ENCODE peak calls at places on chromosomes 5 and 9, in five cellular contexts. L, K, O, G and H are unnamed samples.

GRCh38 chr9:131851414-131851813 is 111.5 kb upstream of the RAPGEF1 start:
- DNase-seq in L (no peak), K (no peak), O (no peak), G (no peak), H (no peak)

GRCh38 chr9:110255064-110255416 is 1.3 kb downstream of the TXN start:
- DNase-seq in L (no peak), K (no peak), O (no peak), G (no peak), H (no peak)

GRCh38 chr5:157303667-157304327 is 37.9 kb downstream of the CYFIP2 start:
- DNase-seq in L (peak; percentile 71), K (no peak), O (no peak), G (no peak), H (no peak)

GRCh38 chr9:115237383-115238087 is 119.6 kb upstream of the TNC start:
- DNase-seq in L (peak; percentile 33), K (peak; percentile 40), O (no peak), G (no peak), H (no peak)

GRCh38 chr9:125143377-125144090 is at the start of gene SCAI:
- DNase-seq in L (peak; percentile 99), K (peak; percentile 99), O (peak; percentile 99), G (peak; percentile 99), H (peak; percentile 99)

GRCh38 chr9:137825324-137825991 is 52.1 kb upstream of the CACNA1B start:
- DNase-seq in L (no peak), K (no peak), O (no peak), G (no peak), H (no peak)

GRCh38 chr5:168366124-168366523 is 74.7 kb downstream of the WWC1 start:
- DNase-seq in L (no peak), K (peak; percentile 79), O (no peak), G (peak; percentile 54), H (peak; percentile 89)

GRCh38 chr5:39080597-39081204 is 6.5 kb upstream of the RICTOR start:
- DNase-seq in L (no peak), K (peak; percentile 87), O (peak; percentile 22), G (peak; percentile 25), H (peak; percentile 57)

GRCh38 chr9:99490736-99491135 is 268.7 kb downstream of the SEC61B start:
- DNase-seq in L (no peak), K (no peak), O (no peak), G (peak; percentile 13), H (no peak)

DNA sequence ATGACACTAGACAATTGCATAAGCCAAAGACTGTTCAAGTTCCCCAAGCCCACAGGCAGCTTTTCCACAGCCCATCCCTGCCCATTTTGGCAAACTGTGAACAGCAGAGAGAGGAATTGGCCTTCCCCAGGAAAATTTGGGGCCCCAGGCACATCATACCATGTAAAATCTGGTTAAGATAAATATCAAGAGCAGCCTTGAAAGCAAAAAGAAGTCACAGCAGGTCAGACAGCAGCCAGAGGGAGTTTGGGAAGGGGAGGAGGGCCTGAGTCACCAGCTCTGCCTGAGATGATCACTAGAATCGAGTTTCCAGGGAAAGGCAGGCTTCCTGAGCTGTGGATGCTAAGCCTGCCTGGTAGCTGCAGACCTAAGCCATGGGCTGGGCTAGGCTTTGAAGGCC is 179.2 kb downstream of the RFK start:
- DNase-seq in L (no peak), K (peak; percentile 61), O (no peak), G (peak; percentile 80), H (peak; percentile 26)
- TF ChIP-seq CTCF in L (no peak), K (peak; percentile 10), O (no peak), G (peak; percentile 26), H (no peak)

GRCh38 chr9:106862115-106862945 is 636 bp upstream of the ZNF462 start:
- DNase-seq in L (no peak), K (peak; percentile 56), O (peak; percentile 56), G (peak; percentile 32), H (peak; percentile 22)
- TF ChIP-seq CTCF in L (peak; percentile 35), K (peak; percentile 31), O (no peak), G (peak; percentile 66), H (no peak)

GRCh38 chr5:53219174-53219573 is 109.6 kb upstream of the MOCS2 start:
- DNase-seq in L (no peak), K (no peak), O (no peak), G (no peak), H (no peak)
- TF ChIP-seq CTCF in L (no peak), K (no peak), O (no peak), G (no peak), H (no peak)

GRCh38 chr5:14394365-14394764 is 187.2 kb upstream of the OTULINL start:
- DNase-seq in L (peak; percentile 58), K (no peak), O (no peak), G (no peak), H (no peak)
- TF ChIP-seq CTCF in L (no peak), K (no peak), O (no peak), G (no peak), H (no peak)

GRCh38 chr5:88692979-88693932 is 189.7 kb downstream of the MEF2C start:
- DNase-seq in L (no peak), K (no peak), O (no peak), G (no peak), H (peak; percentile 3)
- TF ChIP-seq CTCF in L (no peak), K (no peak), O (no peak), G (peak; percentile 15), H (peak; percentile 26)